ENCODE peak calls at places on chromosomes 2 and 18, in four cellular contexts. Y is colonic mucosa, I is AG04450, P is breast epithelium. H is an unnamed sample.
A peak's percentile ranks its signal among the peaks of the same experiment; 100 is the strongest.

GRCh38 chr18:46622999-46623398 is 34.0 kb downstream of the LOXHD1 start:
- DNase-seq in Y (no peak), P (no peak), I (no peak), H (no peak)

GRCh38 chr2:120247851-120248250 is 4.8 kb upstream of the RALB start:
- DNase-seq in I (no peak), P (no peak), Y (no peak), H (no peak)

GRCh38 chr2:72028351-72028995 is 119.2 kb downstream of the CYP26B1 start:
- DNase-seq in Y (peak; percentile 7), I (no peak), P (no peak), H (no peak)

GRCh38 chr2:128834853-128835252 is 516.2 kb upstream of the HS6ST1 start:
- DNase-seq in I (no peak), Y (no peak), P (no peak), H (no peak)

GRCh38 chr2:127045792-127046501 is 61.0 kb downstream of the BIN1 start:
- DNase-seq in P (no peak), I (no peak), Y (peak; percentile 16), H (peak; percentile 89)

GRCh38 chr18:9017170-9017899 is 85.2 kb upstream of the NDUFV2 start:
- DNase-seq in Y (peak; percentile 45), I (peak; percentile 68), P (peak; percentile 47), H (no peak)

GRCh38 chr2:96386470-96386869 is 50.9 kb downstream of the NCAPH start:
- DNase-seq in I (no peak), Y (no peak), P (no peak), H (no peak)

GRCh38 chr18:2707559-2708168 is 52.1 kb downstream of the SMCHD1 start:
- DNase-seq in P (no peak), Y (no peak), I (no peak), H (no peak)

GRCh38 chr2:121689356-121689755 is 40.1 kb upstream of the CLASP1 start:
- DNase-seq in Y (no peak), P (no peak), I (peak; percentile 18), H (peak; percentile 49)

GRCh38 chr2:234678721-234679120 is 181.8 kb upstream of the ARL4C start:
- DNase-seq in I (no peak), Y (no peak), P (no peak), H (no peak)

GRCh38 chr18:3605562-3606443 is 155.8 kb downstream of the TGIF1 start:
- DNase-seq in I (no peak), Y (no peak), P (no peak), H (no peak)

GRCh38 chr2:28172114-28172898 is 220.4 kb upstream of the FOSL2 start:
- DNase-seq in I (no peak), Y (peak; percentile 67), P (no peak), H (no peak)

GRCh38 chr2:4973973-4974372 is 718.2 kb upstream of the SOX11 start:
- DNase-seq in I (no peak), P (no peak), Y (no peak), H (no peak)

GRCh38 chr2:224682121-224682520 is 34.0 kb downstream of the CCDC195 start:
- DNase-seq in P (no peak), I (no peak), Y (no peak), H (no peak)

GRCh38 chr2:72198532-72199241 is 51.0 kb upstream of the CYP26B1 start:
- DNase-seq in I (no peak), Y (no peak), P (no peak), H (no peak)

GRCh38 chr18:11689972-11690570 is 1.0 kb downstream of the GNAL start:
- DNase-seq in P (no peak), Y (no peak), I (no peak), H (no peak)

GRCh38 chr2:150911766-150912280 is 349.8 kb downstream of the RBM43 start:
- DNase-seq in P (peak; percentile 65), Y (peak; percentile 37), I (peak; percentile 85), H (no peak)

GRCh38 chr2:37623971-37624897 is 47.2 kb downstream of the CDC42EP3 start:
- DNase-seq in I (no peak), Y (no peak), P (no peak), H (no peak)

GRCh38 chr2:205130111-205130829 is 552.0 kb upstream of the NRP2 start:
- DNase-seq in Y (no peak), I (no peak), P (no peak), H (no peak)

GRCh38 chr2:10914272-10914693 is 2.5 kb downstream of the KCNF1 start:
- DNase-seq in P (no peak), Y (peak; percentile 46), I (no peak), H (peak; percentile 30)

GRCh38 chr2:231708773-231709635 is 679 bp downstream of the PTMA start:
- DNase-seq in I (no peak), P (peak; percentile 36), Y (peak; percentile 45), H (peak; percentile 60)

GRCh38 chr2:85585781-85586105 is 1.5 kb downstream of the VAMP5 start:
- DNase-seq in I (no peak), Y (no peak), P (no peak), H (no peak)

GRCh38 chr2:25052948-25053477 is 11.1 kb downstream of the EFR3B start:
- DNase-seq in I (no peak), Y (no peak), P (no peak), H (no peak)

GRCh38 chr2:201073071-201073470 is 1.3 kb downstream of the NDUFB3 start:
- DNase-seq in Y (no peak), I (no peak), P (no peak), H (no peak)

GRCh38 chr2:241358470-241358869 is 2.4 kb downstream of the FARP2 start:
- DNase-seq in I (no peak), Y (no peak), P (no peak), H (no peak)
- H3K4me3 ChIP-seq in I (no peak overlapping the region), Y (peak overlapping the region; percentile 92), P (no peak overlapping the region), H (no peak overlapping the region)

GRCh38 chr2:156436477-156437085 is 402 bp downstream of the GPD2 start:
- DNase-seq in P (no peak), I (no peak), Y (peak; percentile 60), H (no peak)
- TF ChIP-seq CTCF in P (no peak), I (no peak), Y (no peak), H (no peak)

DNA sequence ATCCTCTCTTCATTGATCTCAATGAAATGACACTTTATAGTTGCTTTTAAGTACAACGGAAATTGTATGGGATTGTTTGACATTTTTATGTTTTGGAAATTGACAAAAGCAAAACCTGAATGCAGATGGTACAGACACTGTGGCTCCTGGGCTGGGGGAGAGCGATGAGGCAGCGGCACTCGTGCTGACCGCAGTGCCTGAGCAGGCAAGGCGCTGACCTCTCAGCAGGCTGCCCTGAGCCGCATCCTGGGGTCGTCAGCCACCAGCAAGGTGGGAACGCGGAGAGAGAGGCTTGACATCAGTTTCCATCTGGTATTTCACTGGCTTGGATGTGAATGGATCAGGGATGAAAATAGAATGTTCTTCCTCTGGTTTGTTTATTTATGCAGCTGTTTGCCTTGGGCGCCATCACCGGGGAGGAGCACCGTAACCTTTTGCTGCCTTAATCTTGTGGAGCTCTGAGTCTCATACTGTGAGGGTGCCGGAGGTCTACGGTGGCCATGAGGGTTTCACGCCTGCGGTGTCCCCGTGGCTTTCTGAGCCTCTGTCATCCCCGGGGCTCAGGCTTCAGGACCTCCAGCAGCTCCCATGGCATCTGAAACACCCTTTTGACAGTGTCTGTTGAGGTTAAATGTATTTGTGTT is 94.8 kb upstream of the TPO start:
- DNase-seq in P (no peak), I (no peak), Y (no peak), H (no peak)
- H3K27ac ChIP-seq in P (no peak overlapping the region), I (no peak overlapping the region), Y (no peak overlapping the region), H (no peak overlapping the region)

DNA sequence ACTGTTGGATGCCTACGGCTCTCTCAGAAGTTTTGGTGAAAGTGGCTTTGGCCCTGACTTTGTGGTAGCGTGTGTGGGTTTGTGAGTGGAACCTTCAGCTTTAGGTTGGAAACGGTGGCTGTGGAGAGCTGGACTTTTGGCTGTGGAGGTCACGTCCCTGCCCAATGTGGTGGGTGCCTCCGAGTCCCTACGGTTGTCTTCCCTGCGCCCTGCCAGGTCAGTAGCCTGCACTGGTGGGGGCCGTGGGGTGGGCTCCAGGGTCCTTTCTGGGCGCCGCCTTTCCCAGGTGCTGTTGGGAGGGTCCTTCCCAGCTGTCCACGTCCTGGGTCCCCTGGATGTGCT is 11.1 kb downstream of the COLEC11 start:
- DNase-seq in I (no peak), Y (no peak), P (no peak), H (no peak)
- H3K4me3 ChIP-seq in I (no peak overlapping the region), Y (no peak overlapping the region), P (no peak overlapping the region), H (no peak overlapping the region)

DNA sequence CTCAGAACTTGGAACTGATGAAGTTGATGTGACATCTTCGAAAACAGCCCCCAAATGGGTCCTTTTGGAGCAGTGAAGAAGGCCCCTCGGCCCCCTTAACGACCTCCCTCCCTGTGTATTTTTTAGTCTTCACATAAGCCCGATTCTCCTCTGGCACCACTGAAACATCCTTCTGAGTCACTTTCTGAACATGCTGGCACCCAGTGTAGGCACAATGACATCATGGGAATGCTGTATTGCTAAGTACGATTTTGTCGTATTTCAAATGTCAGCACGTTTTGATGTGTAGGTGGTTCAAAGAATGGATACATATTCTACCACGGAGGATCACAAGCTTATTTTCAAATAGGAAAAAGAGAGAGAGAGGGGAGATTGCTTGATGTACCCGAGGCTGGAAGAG is 111.7 kb upstream of the RIOK3 start:
- DNase-seq in I (no peak), Y (no peak), P (no peak), H (no peak)
- TF ChIP-seq CTCF in I (no peak), Y (no peak), P (no peak), H (no peak)

GRCh38 chr2:38692636-38693318 is 26.9 kb downstream of the GALM start:
- DNase-seq in P (peak; percentile 72), Y (peak; percentile 38), I (no peak), H (peak; percentile 88)
- H3K27ac ChIP-seq in P (peak overlapping the region; percentile 62), Y (no peak overlapping the region), I (no peak overlapping the region), H (peak overlapping the region; percentile 71)

GRCh38 chr2:114543106-114543806 is 100.8 kb downstream of the DPP10 start:
- DNase-seq in I (no peak), Y (peak; percentile 60), P (no peak), H (no peak)
- H3K4me3 ChIP-seq in I (no peak overlapping the region), Y (no peak overlapping the region), P (peak overlapping the region; percentile 10), H (no peak overlapping the region)

GRCh38 chr18:22377769-22378168 is 39.9 kb downstream of the CTAGE1 start:
- DNase-seq in I (no peak), P (no peak), Y (no peak), H (no peak)

GRCh38 chr18:22378672-22379282 is 38.9 kb downstream of the CTAGE1 start:
- DNase-seq in P (no peak), Y (peak; percentile 47), I (no peak), H (no peak)
- TF ChIP-seq CTCF in P (peak; percentile 38), Y (peak; percentile 50), I (peak; percentile 48), H (peak; percentile 59)

GRCh38 chr18:80065705-80066104 is 31.5 kb downstream of the RBFA start:
- DNase-seq in P (no peak), I (no peak), Y (no peak), H (no peak)
- H3K27ac ChIP-seq in P (no peak overlapping the region), I (no peak overlapping the region), Y (no peak overlapping the region), H (no peak overlapping the region)

H was measured in pancreas.